ENCODE peak calls at places on chromosomes 13 and 19, in ten cellular contexts. One of them, this sample, is unnamed.

GRCh38 chr13:113948034-113948742 is 25.7 kb downstream of the C13orf46 start:
- DNase-seq in endodermal cell: no peak
- DNase-seq in neural progenitor cell: no peak
- DNase-seq in thoracic aorta: peak
- DNase-seq in AG04450: no peak
- DNase-seq in PC-3: no peak
- DNase-seq in ascending aorta: no peak
- DNase-seq in dorsolateral prefrontal cortex: no peak
- DNase-seq in fibroblast of lung: no peak
- DNase-seq in heart left ventricle: no peak
- DNase-seq in this sample: peak

GRCh38 chr19:16778796-16779411 is 50.3 kb upstream of the SIN3B start:
- DNase-seq in thoracic aorta: no peak
- DNase-seq in endodermal cell: peak
- DNase-seq in AG04450: peak
- DNase-seq in neural progenitor cell: peak
- DNase-seq in PC-3: peak
- DNase-seq in fibroblast of lung: peak
- DNase-seq in dorsolateral prefrontal cortex: peak
- DNase-seq in heart left ventricle: peak
- DNase-seq in ascending aorta: no peak
- DNase-seq in this sample: no peak

GRCh38 chr19:719081-719512 is 10.4 kb downstream of the PALM start:
- DNase-seq in heart left ventricle: peak
- DNase-seq in fibroblast of lung: no peak
- DNase-seq in thoracic aorta: no peak
- DNase-seq in PC-3: no peak
- DNase-seq in neural progenitor cell: no peak
- DNase-seq in endodermal cell: no peak
- DNase-seq in AG04450: no peak
- DNase-seq in dorsolateral prefrontal cortex: no peak
- DNase-seq in ascending aorta: no peak
- DNase-seq in this sample: peak

GRCh38 chr13:31198524-31198923 is 1.3 kb upstream of the B3GLCT start:
- DNase-seq in ascending aorta: no peak
- DNase-seq in fibroblast of lung: no peak
- DNase-seq in AG04450: no peak
- DNase-seq in dorsolateral prefrontal cortex: no peak
- DNase-seq in neural progenitor cell: no peak
- DNase-seq in endodermal cell: no peak
- DNase-seq in heart left ventricle: no peak
- DNase-seq in PC-3: no peak
- DNase-seq in thoracic aorta: no peak
- DNase-seq in this sample: no peak

GRCh38 chr13:97538193-97538592 is 104.2 kb downstream of the RAP2A start:
- DNase-seq in neural progenitor cell: no peak
- DNase-seq in heart left ventricle: no peak
- DNase-seq in ascending aorta: no peak
- DNase-seq in AG04450: no peak
- DNase-seq in fibroblast of lung: no peak
- DNase-seq in thoracic aorta: no peak
- DNase-seq in PC-3: no peak
- DNase-seq in dorsolateral prefrontal cortex: no peak
- DNase-seq in endodermal cell: no peak
- DNase-seq in this sample: no peak

GRCh38 chr19:11693505-11694499 is 44.9 kb downstream of the ZNF823 start:
- DNase-seq in heart left ventricle: no peak
- DNase-seq in fibroblast of lung: peak
- DNase-seq in AG04450: no peak
- DNase-seq in thoracic aorta: no peak
- DNase-seq in neural progenitor cell: peak
- DNase-seq in endodermal cell: peak
- DNase-seq in dorsolateral prefrontal cortex: no peak
- DNase-seq in ascending aorta: no peak
- DNase-seq in PC-3: peak
- DNase-seq in this sample: no peak

GRCh38 chr13:102970542-102970941 is 95.7 kb downstream of the SLC10A2 start:
- DNase-seq in ascending aorta: no peak
- DNase-seq in heart left ventricle: no peak
- DNase-seq in fibroblast of lung: no peak
- DNase-seq in PC-3: no peak
- DNase-seq in endodermal cell: no peak
- DNase-seq in neural progenitor cell: no peak
- DNase-seq in thoracic aorta: no peak
- DNase-seq in dorsolateral prefrontal cortex: no peak
- DNase-seq in AG04450: no peak
- DNase-seq in this sample: no peak

GRCh38 chr19:34336781-34337271 is 28.2 kb upstream of the GPI start:
- DNase-seq in dorsolateral prefrontal cortex: no peak
- DNase-seq in fibroblast of lung: no peak
- DNase-seq in ascending aorta: no peak
- DNase-seq in PC-3: peak
- DNase-seq in neural progenitor cell: peak
- DNase-seq in thoracic aorta: no peak
- DNase-seq in heart left ventricle: no peak
- DNase-seq in endodermal cell: no peak
- DNase-seq in AG04450: no peak
- DNase-seq in this sample: no peak

GRCh38 chr13:20977394-20977793 is 74.8 kb upstream of the XPO4 start:
- DNase-seq in AG04450: no peak
- DNase-seq in ascending aorta: no peak
- DNase-seq in thoracic aorta: no peak
- DNase-seq in neural progenitor cell: no peak
- DNase-seq in PC-3: no peak
- DNase-seq in heart left ventricle: no peak
- DNase-seq in dorsolateral prefrontal cortex: no peak
- DNase-seq in endodermal cell: no peak
- DNase-seq in fibroblast of lung: no peak
- DNase-seq in this sample: no peak

GRCh38 chr13:96780105-96780504 is 214.2 kb downstream of the OXGR1 start:
- DNase-seq in PC-3: peak
- DNase-seq in AG04450: no peak
- DNase-seq in fibroblast of lung: no peak
- DNase-seq in neural progenitor cell: no peak
- DNase-seq in heart left ventricle: no peak
- DNase-seq in ascending aorta: no peak
- DNase-seq in thoracic aorta: no peak
- DNase-seq in dorsolateral prefrontal cortex: no peak
- DNase-seq in endodermal cell: no peak
- DNase-seq in this sample: no peak

GRCh38 chr19:42196011-42197001 is 21.2 kb downstream of the DEDD2 start:
- DNase-seq in heart left ventricle: no peak
- DNase-seq in ascending aorta: no peak
- DNase-seq in AG04450: no peak
- DNase-seq in neural progenitor cell: no peak
- DNase-seq in dorsolateral prefrontal cortex: no peak
- DNase-seq in fibroblast of lung: no peak
- DNase-seq in endodermal cell: peak
- DNase-seq in PC-3: no peak
- DNase-seq in thoracic aorta: no peak
- DNase-seq in this sample: no peak

GRCh38 chr13:101916108-101916757 is 463.8 kb downstream of the ITGBL1 start:
- DNase-seq in ascending aorta: no peak
- DNase-seq in dorsolateral prefrontal cortex: peak
- DNase-seq in endodermal cell: peak
- DNase-seq in neural progenitor cell: peak
- DNase-seq in AG04450: no peak
- DNase-seq in heart left ventricle: peak
- DNase-seq in fibroblast of lung: peak
- DNase-seq in PC-3: no peak
- DNase-seq in thoracic aorta: no peak
- DNase-seq in this sample: no peak

GRCh38 chr13:101915333-101915732 is 462.9 kb downstream of the ITGBL1 start:
- DNase-seq in dorsolateral prefrontal cortex: no peak
- DNase-seq in thoracic aorta: no peak
- DNase-seq in endodermal cell: no peak
- DNase-seq in fibroblast of lung: no peak
- DNase-seq in AG04450: no peak
- DNase-seq in neural progenitor cell: peak
- DNase-seq in ascending aorta: no peak
- DNase-seq in heart left ventricle: no peak
- DNase-seq in PC-3: no peak
- DNase-seq in this sample: no peak

GRCh38 chr13:101917475-101917810 is 465.0 kb downstream of the ITGBL1 start:
- DNase-seq in AG04450: no peak
- DNase-seq in neural progenitor cell: peak
- DNase-seq in endodermal cell: peak
- DNase-seq in fibroblast of lung: no peak
- DNase-seq in PC-3: no peak
- DNase-seq in ascending aorta: no peak
- DNase-seq in dorsolateral prefrontal cortex: no peak
- DNase-seq in thoracic aorta: no peak
- DNase-seq in heart left ventricle: no peak
- DNase-seq in this sample: no peak

GRCh38 chr13:101916758-101917474 is 464.4 kb downstream of the ITGBL1 start:
- DNase-seq in endodermal cell: peak
- DNase-seq in ascending aorta: no peak
- DNase-seq in neural progenitor cell: peak
- DNase-seq in heart left ventricle: no peak
- DNase-seq in dorsolateral prefrontal cortex: no peak
- DNase-seq in fibroblast of lung: no peak
- DNase-seq in AG04450: no peak
- DNase-seq in thoracic aorta: no peak
- DNase-seq in PC-3: no peak
- DNase-seq in this sample: no peak

GRCh38 chr13:101915755-101916107 is 463.3 kb downstream of the ITGBL1 start:
- DNase-seq in endodermal cell: no peak
- DNase-seq in fibroblast of lung: no peak
- DNase-seq in AG04450: no peak
- DNase-seq in PC-3: no peak
- DNase-seq in ascending aorta: no peak
- DNase-seq in neural progenitor cell: peak
- DNase-seq in dorsolateral prefrontal cortex: no peak
- DNase-seq in heart left ventricle: no peak
- DNase-seq in thoracic aorta: no peak
- DNase-seq in this sample: no peak
- H3K4me3 ChIP-seq in endodermal cell: peak
- H3K4me3 ChIP-seq in fibroblast of lung: no peak
- H3K4me3 ChIP-seq in AG04450: no peak
- H3K4me3 ChIP-seq in PC-3: no peak
- H3K4me3 ChIP-seq in ascending aorta: peak
- H3K4me3 ChIP-seq in neural progenitor cell: peak
- H3K4me3 ChIP-seq in dorsolateral prefrontal cortex: peak
- H3K4me3 ChIP-seq in heart left ventricle: peak
- H3K4me3 ChIP-seq in thoracic aorta: peak
- H3K4me3 ChIP-seq in this sample: no peak

GRCh38 chr13:66933527-66933926 is 296.6 kb downstream of the PCDH9 start:
- DNase-seq in AG04450: no peak
- DNase-seq in heart left ventricle: no peak
- DNase-seq in ascending aorta: no peak
- DNase-seq in endodermal cell: no peak
- DNase-seq in dorsolateral prefrontal cortex: no peak
- DNase-seq in neural progenitor cell: no peak
- DNase-seq in thoracic aorta: no peak
- DNase-seq in fibroblast of lung: no peak
- DNase-seq in PC-3: no peak
- DNase-seq in this sample: no peak
- H3K27ac ChIP-seq in AG04450: no peak
- H3K27ac ChIP-seq in heart left ventricle: no peak
- H3K27ac ChIP-seq in ascending aorta: no peak
- H3K27ac ChIP-seq in endodermal cell: no peak
- H3K27ac ChIP-seq in dorsolateral prefrontal cortex: peak
- H3K27ac ChIP-seq in neural progenitor cell: no peak
- H3K27ac ChIP-seq in thoracic aorta: no peak
- H3K27ac ChIP-seq in fibroblast of lung: no peak
- H3K27ac ChIP-seq in PC-3: peak
- H3K27ac ChIP-seq in this sample: no peak

GRCh38 chr13:50916701-50917184 is 7.2 kb downstream of the RNASEH2B start:
- DNase-seq in endodermal cell: no peak
- DNase-seq in neural progenitor cell: no peak
- DNase-seq in ascending aorta: no peak
- DNase-seq in fibroblast of lung: no peak
- DNase-seq in AG04450: no peak
- DNase-seq in heart left ventricle: peak
- DNase-seq in dorsolateral prefrontal cortex: no peak
- DNase-seq in PC-3: no peak
- DNase-seq in thoracic aorta: no peak
- DNase-seq in this sample: no peak

GRCh38 chr13:50914301-50914700 is 4.7 kb downstream of the RNASEH2B start:
- DNase-seq in ascending aorta: no peak
- DNase-seq in endodermal cell: no peak
- DNase-seq in heart left ventricle: no peak
- DNase-seq in PC-3: no peak
- DNase-seq in thoracic aorta: no peak
- DNase-seq in AG04450: no peak
- DNase-seq in fibroblast of lung: peak
- DNase-seq in dorsolateral prefrontal cortex: no peak
- DNase-seq in neural progenitor cell: no peak
- DNase-seq in this sample: no peak

GRCh38 chr13:50914848-50915247 is 5.3 kb downstream of the RNASEH2B start:
- DNase-seq in fibroblast of lung: peak
- DNase-seq in neural progenitor cell: no peak
- DNase-seq in thoracic aorta: no peak
- DNase-seq in endodermal cell: no peak
- DNase-seq in PC-3: peak
- DNase-seq in AG04450: no peak
- DNase-seq in ascending aorta: no peak
- DNase-seq in dorsolateral prefrontal cortex: no peak
- DNase-seq in heart left ventricle: no peak
- DNase-seq in this sample: no peak

GRCh38 chr13:50917572-50917971 is 8.0 kb downstream of the RNASEH2B start:
- DNase-seq in ascending aorta: no peak
- DNase-seq in PC-3: no peak
- DNase-seq in heart left ventricle: no peak
- DNase-seq in endodermal cell: no peak
- DNase-seq in neural progenitor cell: no peak
- DNase-seq in fibroblast of lung: no peak
- DNase-seq in dorsolateral prefrontal cortex: no peak
- DNase-seq in thoracic aorta: no peak
- DNase-seq in AG04450: no peak
- DNase-seq in this sample: no peak

GRCh38 chr13:50915562-50915961 is 6.0 kb downstream of the RNASEH2B start:
- DNase-seq in heart left ventricle: no peak
- DNase-seq in thoracic aorta: no peak
- DNase-seq in ascending aorta: no peak
- DNase-seq in PC-3: no peak
- DNase-seq in neural progenitor cell: peak
- DNase-seq in fibroblast of lung: no peak
- DNase-seq in dorsolateral prefrontal cortex: no peak
- DNase-seq in AG04450: no peak
- DNase-seq in endodermal cell: no peak
- DNase-seq in this sample: no peak
- TF ChIP-seq CTCF in heart left ventricle: no peak
- TF ChIP-seq CTCF in thoracic aorta: no peak
- TF ChIP-seq CTCF in ascending aorta: no peak
- TF ChIP-seq CTCF in PC-3: no peak
- TF ChIP-seq CTCF in neural progenitor cell: peak
- TF ChIP-seq CTCF in fibroblast of lung: no peak
- TF ChIP-seq CTCF in dorsolateral prefrontal cortex: no peak
- TF ChIP-seq CTCF in AG04450: no peak
- TF ChIP-seq CTCF in endodermal cell: peak
- TF ChIP-seq CTCF in this sample: no peak

DNA sequence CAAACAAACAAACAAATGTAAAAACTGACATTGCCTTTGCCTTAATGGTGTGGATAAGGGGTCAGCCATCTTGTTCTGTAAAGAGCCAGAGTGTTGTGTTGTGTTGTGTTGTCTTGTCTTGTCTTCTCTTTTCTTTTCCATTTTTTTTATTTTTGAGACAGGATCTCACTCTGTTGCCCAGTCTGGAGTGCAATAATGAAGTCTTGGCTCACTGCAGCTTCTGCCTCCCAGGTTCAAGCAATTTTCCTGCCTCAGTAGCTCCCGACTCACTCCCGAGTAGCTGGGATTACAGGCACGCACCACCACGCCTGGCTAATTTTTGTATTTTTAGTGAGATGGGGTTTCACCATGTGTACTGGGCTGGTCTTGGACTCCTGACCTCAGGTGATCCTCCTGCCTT is 27.8 kb downstream of the TIMM13 start:
- DNase-seq in neural progenitor cell: no peak
- DNase-seq in endodermal cell: no peak
- DNase-seq in ascending aorta: no peak
- DNase-seq in dorsolateral prefrontal cortex: no peak
- DNase-seq in heart left ventricle: no peak
- DNase-seq in PC-3: no peak
- DNase-seq in fibroblast of lung: no peak
- DNase-seq in thoracic aorta: no peak
- DNase-seq in AG04450: no peak
- DNase-seq in this sample: no peak
- H3K4me3 ChIP-seq in neural progenitor cell: no peak
- H3K4me3 ChIP-seq in endodermal cell: no peak
- H3K4me3 ChIP-seq in ascending aorta: no peak
- H3K4me3 ChIP-seq in dorsolateral prefrontal cortex: no peak
- H3K4me3 ChIP-seq in heart left ventricle: no peak
- H3K4me3 ChIP-seq in PC-3: no peak
- H3K4me3 ChIP-seq in fibroblast of lung: no peak
- H3K4me3 ChIP-seq in thoracic aorta: no peak
- H3K4me3 ChIP-seq in AG04450: no peak
- H3K4me3 ChIP-seq in this sample: no peak